ENCODE peak calls at places on chromosome 1, in five cellular contexts. D, J, P, F and E are unnamed samples.

GRCh38 chr1:119254067-119254720 is 113.7 kb upstream of the WARS2 start:
- DNase-seq in D (no peak), J (no peak), P (no peak), F (no peak), E (no peak)

GRCh38 chr1:155942578-155943141 is 1.2 kb downstream of the RXFP4 start:
- DNase-seq in D (no peak), J (no peak), P (no peak), F (no peak), E (no peak)

GRCh38 chr1:179002552-179003345 is 22.9 kb upstream of the FAM20B start:
- DNase-seq in D (peak), J (peak), P (peak), F (peak), E (peak)

GRCh38 chr1:210702512-210702911 is 373.8 kb downstream of the HHAT start:
- DNase-seq in D (no peak), J (no peak), P (no peak), F (no peak), E (no peak)

GRCh38 chr1:21779613-21780521 is 3.1 kb downstream of the USP48 start:
- DNase-seq in D (peak), J (no peak), P (peak), F (no peak), E (no peak)

GRCh38 chr1:66296370-66296769 is 237.6 kb upstream of the SGIP1 start:
- DNase-seq in D (no peak), J (no peak), P (no peak), F (no peak), E (no peak)

GRCh38 chr1:162302660-162303344 is 73.9 kb downstream of the SPATA46 start:
- DNase-seq in D (no peak), J (no peak), P (no peak), F (no peak), E (no peak)

GRCh38 chr1:58858344-58858673 is 74.5 kb upstream of the JUN start:
- DNase-seq in D (no peak), J (no peak), P (peak), F (no peak), E (no peak)